ENCODE peak calls at places on chromosomes 7 and 10, in four cellular contexts. G, Q, Z and X are unnamed samples.

GRCh38 chr10:97314677-97315076 is 4.4 kb upstream of the FRAT1 start:
- DNase-seq in G (no peak), Q (no peak), Z (no peak), X (no peak)

GRCh38 chr10:44715081-44715480 is 196.1 kb upstream of the TMEM72 start:
- DNase-seq in G (no peak), Q (no peak), Z (no peak), X (no peak)

GRCh38 chr10:69474688-69475432 is 23.6 kb downstream of the TSPAN15 start:
- DNase-seq in G (no peak), Q (no peak), Z (no peak), X (no peak)

GRCh38 chr7:5507026-5507425 is 83.4 kb upstream of the TNRC18 start:
- DNase-seq in G (no peak), Q (no peak), Z (no peak), X (no peak)

GRCh38 chr7:41170466-41170865 is 532.4 kb downstream of the INHBA start:
- DNase-seq in G (no peak), Q (no peak), Z (no peak), X (no peak)

GRCh38 chr10:33706191-33706590 is 371.7 kb upstream of the NRP1 start:
- DNase-seq in G (no peak), Q (no peak), Z (no peak), X (no peak)

GRCh38 chr7:106986450-106986977 is 58.0 kb upstream of the PRKAR2B start:
- DNase-seq in G (peak), Q (no peak), Z (no peak), X (no peak)

GRCh38 chr7:64614812-64615211 is 51.1 kb upstream of the ZNF107 start:
- DNase-seq in G (no peak), Q (no peak), Z (no peak), X (no peak)

GRCh38 chr7:130133029-130133774 is 62.9 kb downstream of the KLHDC10 start:
- DNase-seq in G (no peak), Q (no peak), Z (no peak), X (no peak)

GRCh38 chr10:48672596-48673255 is 11.9 kb upstream of the WDFY4 start:
- DNase-seq in G (no peak), Q (no peak), Z (no peak), X (no peak)

GRCh38 chr7:54678763-54679396 is 80.1 kb downstream of the SEC61G start:
- DNase-seq in G (no peak), Q (no peak), Z (no peak), X (no peak)

GRCh38 chr7:27723086-27723485 is 16.9 kb upstream of the TAX1BP1 start:
- DNase-seq in G (no peak), Q (no peak), Z (no peak), X (no peak)

GRCh38 chr7:105691692-105692564 is 110.6 kb upstream of the EFCAB10 start:
- DNase-seq in G (no peak), Q (no peak), Z (no peak), X (no peak)

GRCh38 chr10:71905164-71905563 is 54.1 kb upstream of the PSAP start:
- DNase-seq in G (no peak), Q (no peak), Z (no peak), X (no peak)

GRCh38 chr10:99834410-99834809 is 52.0 kb downstream of the ABCC2 start:
- DNase-seq in G (no peak), Q (peak), Z (peak), X (no peak)

GRCh38 chr10:13152286-13152685 is 9.1 kb upstream of the MCM10 start:
- DNase-seq in G (no peak), Q (no peak), Z (no peak), X (no peak)

GRCh38 chr7:46301677-46302076 is 380.6 kb upstream of the IGFBP3 start:
- DNase-seq in G (no peak), Q (no peak), Z (no peak), X (no peak)

GRCh38 chr7:19530852-19531251 is 178.0 kb downstream of the POLR1F start:
- DNase-seq in G (no peak), Q (no peak), Z (no peak), X (no peak)

GRCh38 chr7:6443372-6443941 is 4.3 kb downstream of the DAGLB start:
- DNase-seq in G (no peak), Q (peak), Z (peak), X (no peak)

GRCh38 chr10:128044961-128045832 is 81.0 kb downstream of the MKI67 start:
- DNase-seq in G (no peak), Q (no peak), Z (no peak), X (no peak)

GRCh38 chr10:77371848-77372247 is 265.8 kb downstream of the KCNMA1 start:
- DNase-seq in G (no peak), Q (no peak), Z (no peak), X (no peak)

GRCh38 chr7:123674399-123675091 is 18.9 kb downstream of the LMOD2 start:
- DNase-seq in G (no peak), Q (no peak), Z (no peak), X (no peak)

GRCh38 chr7:73834626-73835191 is 3.9 kb downstream of the CLDN4 start:
- DNase-seq in G (no peak), Q (no peak), Z (no peak), X (no peak)

GRCh38 chr10:106083572-106083971 is 1080.9 kb downstream of the SORCS1 start:
- DNase-seq in G (no peak), Q (no peak), Z (no peak), X (no peak)

GRCh38 chr10:124605856-124606812 is 138.0 kb downstream of the FAM53B start:
- DNase-seq in G (no peak), Q (peak), Z (no peak), X (no peak)

GRCh38 chr10:72753760-72754231 is 61.9 kb downstream of the MCU start:
- DNase-seq in G (no peak), Q (no peak), Z (no peak), X (no peak)

GRCh38 chr7:20574784-20575757 is 40.4 kb upstream of the ABCB5 start:
- DNase-seq in G (no peak), Q (no peak), Z (no peak), X (no peak)

GRCh38 chr10:28293238-28294168 is 9.4 kb downstream of the MPP7 start:
- DNase-seq in G (no peak), Q (no peak), Z (no peak), X (no peak)

GRCh38 chr10:64113796-64114195 is 592.6 kb downstream of the REEP3 start:
- DNase-seq in G (no peak), Q (no peak), Z (no peak), X (no peak)

GRCh38 chr10:28996947-28997551 is 291.8 kb upstream of the LYZL1 start:
- DNase-seq in G (no peak), Q (peak), Z (no peak), X (no peak)

GRCh38 chr10:21494221-21495001 is 31.1 kb downstream of the SKIDA1 start:
- DNase-seq in G (no peak), Q (no peak), Z (no peak), X (peak)

GRCh38 chr7:111987115-111987826 is 218.9 kb downstream of the DOCK4 start:
- DNase-seq in G (no peak), Q (no peak), Z (no peak), X (no peak)

GRCh38 chr7:57362868-57363267 is 87.1 kb upstream of the ZNF716 start:
- DNase-seq in G (no peak), Q (no peak), Z (no peak), X (no peak)

DNA sequence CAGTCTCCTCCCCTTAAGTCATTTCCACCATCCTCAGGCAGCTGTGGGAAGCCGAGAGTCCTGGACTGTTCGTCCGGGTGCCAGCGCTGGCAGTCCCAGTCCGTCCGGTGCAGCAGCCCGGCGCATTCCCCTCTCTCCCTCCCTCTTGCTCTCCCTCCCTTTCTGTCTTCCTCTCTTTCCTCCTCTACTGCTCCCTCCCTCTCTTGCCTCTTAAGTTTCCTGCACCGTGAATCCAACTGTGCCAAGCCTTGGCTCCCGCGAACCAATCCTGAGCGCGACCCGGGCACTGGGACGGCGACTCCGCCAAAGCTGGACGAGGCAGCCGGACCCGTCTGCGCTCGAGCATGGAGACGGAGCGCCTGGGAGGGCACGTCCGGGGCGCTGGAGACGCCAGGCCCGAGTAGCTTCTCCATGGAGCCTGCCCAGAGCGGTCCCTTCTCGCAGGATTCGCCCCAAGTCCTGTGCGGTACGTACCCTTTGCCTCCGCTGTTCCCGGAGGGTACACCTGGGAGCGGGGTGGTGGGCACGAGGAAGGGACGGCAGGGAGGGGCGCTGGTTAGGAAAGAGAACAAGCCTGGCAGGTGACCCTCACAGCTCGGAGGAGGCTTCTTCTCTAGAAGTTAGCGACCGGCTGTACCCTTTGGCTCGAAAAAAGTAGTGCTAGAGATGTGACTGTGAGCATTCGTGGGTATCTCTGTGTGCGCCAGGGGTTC is 1.0 kb downstream of the NXPH1 start:
- DNase-seq in G (no peak), Q (no peak), Z (no peak), X (peak)
- TF ChIP-seq EZH2 in G (no peak), Q (no peak), Z (no peak), X (no peak)

DNA sequence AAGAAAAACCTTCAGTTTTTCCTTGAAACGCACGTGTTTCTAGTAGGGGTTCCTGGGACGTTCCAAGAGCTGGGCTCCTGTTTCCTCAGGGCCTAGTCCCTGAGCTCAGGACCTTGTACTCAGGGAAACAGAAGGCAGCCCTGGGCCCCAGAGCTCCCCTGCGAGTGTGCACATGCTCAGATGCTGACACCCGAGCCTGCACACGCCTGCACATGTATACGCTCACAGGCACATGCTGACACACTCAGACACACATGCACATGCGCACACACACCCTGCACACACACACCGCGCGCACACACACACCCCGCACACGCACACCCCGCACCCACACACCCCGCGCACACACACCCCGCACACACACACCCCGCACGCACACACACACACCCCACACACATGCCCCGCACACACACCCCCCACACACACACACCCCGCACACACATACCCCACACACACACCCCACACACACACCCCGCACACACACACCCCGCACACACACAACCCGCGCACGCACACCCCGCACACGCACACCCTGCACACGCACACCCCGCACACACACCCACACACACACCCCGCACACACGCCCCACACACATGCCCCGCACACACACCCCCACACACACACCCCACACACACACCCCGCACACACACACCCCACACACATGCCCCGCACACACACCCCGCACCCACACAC is 52.2 kb downstream of the CALML3 start:
- DNase-seq in G (no peak), Q (no peak), Z (no peak), X (no peak)
- TF ChIP-seq FOSL1 in G (no peak), Q (no peak), Z (no peak), X (no peak)

GRCh38 chr10:36111676-36112075 is 469.6 kb upstream of the FZD8 start:
- DNase-seq in G (no peak), Q (no peak), Z (no peak), X (no peak)

GRCh38 chr10:36114913-36115312 is 472.8 kb upstream of the FZD8 start:
- DNase-seq in G (no peak), Q (no peak), Z (no peak), X (no peak)

GRCh38 chr10:36116751-36117150 is 474.7 kb upstream of the FZD8 start:
- DNase-seq in G (no peak), Q (no peak), Z (no peak), X (no peak)

GRCh38 chr10:36115364-36115763 is 473.3 kb upstream of the FZD8 start:
- DNase-seq in G (no peak), Q (no peak), Z (no peak), X (no peak)

GRCh38 chr10:36114141-36114540 is 472.0 kb upstream of the FZD8 start:
- DNase-seq in G (no peak), Q (no peak), Z (no peak), X (no peak)
- TF ChIP-seq EZH2 in G (no peak), Q (no peak), Z (no peak), X (no peak)

GRCh38 chr7:88885131-88885530 is 89.6 kb upstream of the TEX47 start:
- DNase-seq in G (no peak), Q (no peak), Z (no peak), X (no peak)

GRCh38 chr7:88888684-88889083 is 93.1 kb upstream of the TEX47 start:
- DNase-seq in G (no peak), Q (no peak), Z (peak), X (no peak)
- TF ChIP-seq FOSL1 in G (no peak), Q (no peak), Z (no peak), X (no peak)